ENCODE peak calls at places on chromosomes 7 and 10, in five cellular contexts. One of them, this sample, is unnamed.
A peak's percentile ranks its signal among the peaks of the same experiment; 100 is the strongest.

GRCh38 chr7:70944516-70944915 is 187.4 kb upstream of the GALNT17 start:
- DNase-seq in IMR-90: no peak
- DNase-seq in breast epithelium: no peak
- DNase-seq in uterus: no peak
- DNase-seq in GM12891: no peak
- DNase-seq in this sample: no peak

GRCh38 chr7:24576171-24577052 is 3.2 kb downstream of the PALS2 start:
- DNase-seq in IMR-90: peak; percentile 77
- DNase-seq in uterus: peak; percentile 15
- DNase-seq in breast epithelium: no peak
- DNase-seq in GM12891: no peak
- DNase-seq in this sample: peak; percentile 82

GRCh38 chr7:150874401-150875198 is 22.3 kb downstream of the AOC1 start:
- DNase-seq in GM12891: no peak
- DNase-seq in breast epithelium: no peak
- DNase-seq in uterus: no peak
- DNase-seq in IMR-90: no peak
- DNase-seq in this sample: no peak

GRCh38 chr7:130096243-130096827 is 26.0 kb downstream of the KLHDC10 start:
- DNase-seq in breast epithelium: no peak
- DNase-seq in uterus: no peak
- DNase-seq in IMR-90: no peak
- DNase-seq in GM12891: no peak
- DNase-seq in this sample: no peak

GRCh38 chr10:71262027-71262426 is 49.7 kb downstream of the UNC5B start:
- DNase-seq in uterus: no peak
- DNase-seq in GM12891: no peak
- DNase-seq in IMR-90: no peak
- DNase-seq in breast epithelium: no peak
- DNase-seq in this sample: no peak

GRCh38 chr7:31114593-31115343 is 62.7 kb downstream of the ADCYAP1R1 start:
- DNase-seq in breast epithelium: no peak
- DNase-seq in IMR-90: peak; percentile 44
- DNase-seq in GM12891: no peak
- DNase-seq in uterus: no peak
- DNase-seq in this sample: peak; percentile 62

GRCh38 chr10:33032354-33033254 is 74.6 kb upstream of the ITGB1 start:
- DNase-seq in breast epithelium: no peak
- DNase-seq in uterus: no peak
- DNase-seq in IMR-90: peak; percentile 79
- DNase-seq in GM12891: no peak
- DNase-seq in this sample: no peak

GRCh38 chr7:87146740-87147386 is 5.4 kb upstream of the DMTF1 start:
- DNase-seq in breast epithelium: no peak
- DNase-seq in uterus: no peak
- DNase-seq in GM12891: no peak
- DNase-seq in IMR-90: no peak
- DNase-seq in this sample: no peak

GRCh38 chr7:11458736-11459483 is 373.1 kb downstream of the THSD7A start:
- DNase-seq in IMR-90: peak; percentile 78
- DNase-seq in uterus: no peak
- DNase-seq in GM12891: no peak
- DNase-seq in breast epithelium: no peak
- DNase-seq in this sample: peak; percentile 81

GRCh38 chr7:100897111-100897608 is 1.5 kb upstream of the ACHE start:
- DNase-seq in breast epithelium: no peak
- DNase-seq in GM12891: no peak
- DNase-seq in uterus: no peak
- DNase-seq in IMR-90: no peak
- DNase-seq in this sample: peak; percentile 48

GRCh38 chr7:151251926-151252835 is 3.7 kb upstream of the SMARCD3 start:
- DNase-seq in breast epithelium: no peak
- DNase-seq in GM12891: no peak
- DNase-seq in uterus: peak; percentile 74
- DNase-seq in IMR-90: peak; percentile 69
- DNase-seq in this sample: no peak

GRCh38 chr7:126856691-126857291 is 395.9 kb downstream of the GRM8 start:
- DNase-seq in uterus: no peak
- DNase-seq in GM12891: no peak
- DNase-seq in IMR-90: no peak
- DNase-seq in breast epithelium: no peak
- DNase-seq in this sample: peak; percentile 27

GRCh38 chr7:44633254-44634186 is 27.1 kb downstream of the OGDH start:
- DNase-seq in IMR-90: peak; percentile 97
- DNase-seq in GM12891: no peak
- DNase-seq in uterus: peak; percentile 80
- DNase-seq in breast epithelium: peak; percentile 77
- DNase-seq in this sample: no peak

GRCh38 chr7:41152179-41152678 is 550.7 kb downstream of the INHBA start:
- DNase-seq in breast epithelium: no peak
- DNase-seq in uterus: no peak
- DNase-seq in GM12891: no peak
- DNase-seq in IMR-90: no peak
- DNase-seq in this sample: no peak

GRCh38 chr10:101995451-101996063 is 60.4 kb downstream of the ARMH3 start:
- DNase-seq in GM12891: no peak
- DNase-seq in IMR-90: peak; percentile 59
- DNase-seq in breast epithelium: no peak
- DNase-seq in uterus: no peak
- DNase-seq in this sample: no peak

GRCh38 chr7:822692-823276 is 9.5 kb upstream of the SUN1 start:
- DNase-seq in IMR-90: no peak
- DNase-seq in breast epithelium: no peak
- DNase-seq in uterus: no peak
- DNase-seq in GM12891: no peak
- DNase-seq in this sample: no peak

GRCh38 chr10:49365675-49366415 is 30.0 kb downstream of the DRGX start:
- DNase-seq in breast epithelium: no peak
- DNase-seq in GM12891: no peak
- DNase-seq in uterus: no peak
- DNase-seq in IMR-90: no peak
- DNase-seq in this sample: no peak

GRCh38 chr10:46557319-46558140 is 1.1 kb upstream of the GPRIN2 start:
- DNase-seq in breast epithelium: peak; percentile 20
- DNase-seq in GM12891: no peak
- DNase-seq in uterus: peak; percentile 17
- DNase-seq in IMR-90: no peak
- DNase-seq in this sample: no peak

GRCh38 chr7:128266891-128267839 is 26.1 kb downstream of the LEP start:
- DNase-seq in uterus: peak; percentile 74
- DNase-seq in breast epithelium: peak; percentile 93
- DNase-seq in GM12891: no peak
- DNase-seq in IMR-90: peak; percentile 45
- DNase-seq in this sample: no peak

GRCh38 chr7:142854505-142855400 is at the start of gene EPHB6:
- DNase-seq in IMR-90: peak; percentile 15
- DNase-seq in uterus: peak; percentile 86
- DNase-seq in GM12891: no peak
- DNase-seq in breast epithelium: peak; percentile 47
- DNase-seq in this sample: peak; percentile 89

GRCh38 chr10:133011883-133012282 is 69.5 kb upstream of the CFAP46 start:
- DNase-seq in GM12891: no peak
- DNase-seq in uterus: no peak
- DNase-seq in IMR-90: no peak
- DNase-seq in breast epithelium: no peak
- DNase-seq in this sample: no peak

GRCh38 chr10:74558403-74558802 is 268.0 kb upstream of the KAT6B start:
- DNase-seq in uterus: no peak
- DNase-seq in IMR-90: no peak
- DNase-seq in GM12891: no peak
- DNase-seq in breast epithelium: no peak
- DNase-seq in this sample: no peak

GRCh38 chr10:65898055-65898454 is 1027.8 kb upstream of the LRRTM3 start:
- DNase-seq in IMR-90: no peak
- DNase-seq in GM12891: no peak
- DNase-seq in breast epithelium: no peak
- DNase-seq in uterus: no peak
- DNase-seq in this sample: no peak

GRCh38 chr7:11077816-11078215 is 104.1 kb downstream of the PHF14 start:
- DNase-seq in uterus: no peak
- DNase-seq in IMR-90: no peak
- DNase-seq in GM12891: no peak
- DNase-seq in breast epithelium: no peak
- DNase-seq in this sample: no peak

GRCh38 chr7:151677581-151678226 is 158.0 kb upstream of the RHEB start:
- DNase-seq in GM12891: no peak
- DNase-seq in uterus: no peak
- DNase-seq in breast epithelium: no peak
- DNase-seq in IMR-90: no peak
- DNase-seq in this sample: no peak

GRCh38 chr7:94417921-94418320 is 23.2 kb downstream of the COL1A2 start:
- DNase-seq in uterus: no peak
- DNase-seq in IMR-90: no peak
- DNase-seq in GM12891: no peak
- DNase-seq in breast epithelium: no peak
- DNase-seq in this sample: no peak

GRCh38 chr7:138086585-138087270 is 10.5 kb downstream of the AKR1D1 start:
- DNase-seq in IMR-90: no peak
- DNase-seq in GM12891: no peak
- DNase-seq in uterus: no peak
- DNase-seq in breast epithelium: no peak
- DNase-seq in this sample: no peak

GRCh38 chr10:23204773-23205172 is 12.7 kb downstream of the PTF1A start:
- DNase-seq in uterus: no peak
- DNase-seq in breast epithelium: no peak
- DNase-seq in GM12891: no peak
- DNase-seq in IMR-90: no peak
- DNase-seq in this sample: no peak

DNA sequence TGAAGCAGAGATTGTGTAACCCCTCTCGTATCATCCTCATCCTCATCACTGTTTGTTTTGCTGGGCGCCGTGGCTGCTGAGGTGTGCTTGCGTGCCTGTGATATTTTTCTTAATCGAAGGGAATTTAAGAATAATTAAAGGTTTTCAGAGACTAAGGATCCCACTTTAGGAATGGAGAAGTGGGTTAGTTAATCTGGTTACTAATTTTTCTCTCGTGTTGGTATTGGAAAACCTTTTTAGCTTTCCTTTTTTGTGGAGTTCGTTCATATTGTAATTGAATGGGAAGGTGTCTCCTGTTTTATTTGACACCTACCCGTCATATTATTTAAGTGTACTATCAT is 1.3 kb downstream of the UBN2 start:
- DNase-seq in uterus: no peak
- DNase-seq in GM12891: no peak
- DNase-seq in breast epithelium: no peak
- DNase-seq in IMR-90: peak; percentile 24
- DNase-seq in this sample: no peak
- TF ChIP-seq POLR2A in uterus: no peak
- TF ChIP-seq POLR2A in GM12891: no peak
- TF ChIP-seq POLR2A in breast epithelium: no peak
- TF ChIP-seq POLR2A in IMR-90: no peak
- TF ChIP-seq POLR2A in this sample: no peak

DNA sequence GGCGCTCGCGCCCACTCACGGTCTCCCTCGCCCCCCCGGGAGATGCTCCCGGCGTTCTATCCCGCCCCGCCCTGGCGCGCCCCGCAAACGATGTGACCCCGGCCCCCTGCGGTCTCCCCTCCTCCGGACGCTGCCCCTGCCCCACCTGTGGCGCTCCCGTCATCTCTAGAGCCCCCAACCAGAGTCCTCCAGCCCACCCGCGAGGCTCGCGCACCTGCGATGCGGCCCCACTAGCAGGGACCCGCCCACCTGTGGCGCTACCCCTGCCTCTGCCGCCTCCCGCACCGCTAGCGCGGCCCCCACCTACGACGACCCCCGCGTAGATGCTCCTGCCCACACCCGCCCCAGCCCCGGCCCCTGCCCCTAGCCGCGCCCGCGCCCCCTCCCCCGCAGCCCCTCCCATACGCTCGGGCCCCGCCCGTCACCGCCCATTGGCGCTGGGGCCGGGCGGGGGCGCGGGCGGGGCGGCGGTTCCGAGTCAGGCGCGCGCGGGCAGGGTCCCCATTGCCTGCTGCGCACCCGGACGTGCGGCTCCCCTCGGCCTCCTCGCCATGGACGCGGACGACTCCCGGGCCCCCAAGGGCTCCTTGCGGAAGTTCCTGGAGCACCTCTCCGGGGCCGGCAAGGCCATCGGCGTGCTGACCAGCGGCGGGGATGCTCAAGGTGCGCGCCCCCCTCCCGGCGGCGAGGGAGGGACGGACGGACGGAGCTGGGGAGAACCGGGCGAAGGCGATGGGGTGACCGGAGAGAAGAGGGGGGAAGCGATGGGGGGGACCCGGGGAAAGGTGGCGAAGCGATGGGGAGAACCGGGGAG is at the start of gene PFKP:
- DNase-seq in breast epithelium: no peak
- DNase-seq in GM12891: peak; percentile 65
- DNase-seq in uterus: peak; percentile 43
- DNase-seq in IMR-90: no peak
- DNase-seq in this sample: peak; percentile 54
- TF ChIP-seq POLR2A in breast epithelium: peak; percentile 14
- TF ChIP-seq POLR2A in GM12891: peak; percentile 34
- TF ChIP-seq POLR2A in uterus: no peak
- TF ChIP-seq POLR2A in IMR-90: peak; percentile 94
- TF ChIP-seq POLR2A in this sample: peak; percentile 69

GRCh38 chr7:3300651-3301471 is at the start of gene SDK1:
- DNase-seq in GM12891: peak; percentile 74
- DNase-seq in IMR-90: peak; percentile 85
- DNase-seq in breast epithelium: peak; percentile 87
- DNase-seq in uterus: peak; percentile 87
- DNase-seq in this sample: peak; percentile 72
- TF ChIP-seq POLR2A in GM12891: no peak
- TF ChIP-seq POLR2A in IMR-90: no peak
- TF ChIP-seq POLR2A in breast epithelium: no peak
- TF ChIP-seq POLR2A in uterus: peak; percentile 80
- TF ChIP-seq POLR2A in this sample: no peak

GRCh38 chr10:26528048-26528447 is 89.9 kb downstream of the APBB1IP start:
- DNase-seq in IMR-90: no peak
- DNase-seq in breast epithelium: no peak
- DNase-seq in uterus: no peak
- DNase-seq in GM12891: no peak
- DNase-seq in this sample: no peak
- TF ChIP-seq POLR2A in IMR-90: no peak
- TF ChIP-seq POLR2A in breast epithelium: no peak
- TF ChIP-seq POLR2A in uterus: no peak
- TF ChIP-seq POLR2A in GM12891: no peak
- TF ChIP-seq POLR2A in this sample: no peak

This sample was measured in NB4.